ENCODE peak calls at places on chromosomes 1 and 21, in ten cellular contexts. E is adrenal gland; Q is mesendoderm; N is fibroblast of lung; G is left lung; U is BE2C; C is lower lobe of right lung; Z is naive thymus-derived CD4-positive, alpha-beta T cell; P is aorta; M is RWPE2. V is an unnamed sample. For H3K36me3, the result is how much of the 10 kb centered on the place peaks cover.

GRCh38 chr1:160101037-160101716 is 2.8 kb upstream of the IGSF8 start:
- DNase-seq in E (peak), Q (peak), N (peak), G (peak), U (peak), C (peak), Z (peak), P (peak), M (no peak), V (peak)

GRCh38 chr21:16308269-16308668 is 578.5 kb downstream of the USP25 start:
- DNase-seq in E (no peak), Q (no peak), N (peak), G (no peak), U (no peak), C (no peak), Z (no peak), P (no peak), M (no peak), V (no peak)

GRCh38 chr21:45366931-45367401 is 38.0 kb upstream of the COL18A1 start:
- DNase-seq in E (peak), Q (peak), N (peak), G (peak), U (peak), C (no peak), Z (no peak), P (peak), M (no peak), V (peak)

GRCh38 chr1:168719306-168720111 is 9.5 kb downstream of the DPT start:
- DNase-seq in E (no peak), Q (no peak), N (no peak), G (no peak), U (no peak), C (no peak), Z (no peak), P (no peak), M (peak), V (no peak)

GRCh38 chr1:40838980-40839942 is 22.9 kb downstream of the CITED4 start:
- DNase-seq in E (no peak), Q (no peak), N (no peak), G (peak), U (no peak), C (no peak), Z (no peak), P (no peak), M (no peak), V (no peak)

GRCh38 chr21:28111151-28111619 is 881.5 kb downstream of the LTN1 start:
- DNase-seq in E (peak), Q (no peak), N (peak), G (no peak), U (peak), C (no peak), Z (no peak), P (no peak), M (no peak), V (peak)

GRCh38 chr21:39527664-39528381 is 76.1 kb downstream of the SH3BGR start:
- DNase-seq in E (no peak), Q (no peak), N (no peak), G (no peak), U (no peak), C (no peak), Z (no peak), P (no peak), M (no peak), V (no peak)

GRCh38 chr1:113536182-113536780 is 146.0 kb downstream of the MAGI3 start:
- DNase-seq in E (no peak), Q (no peak), N (peak), G (no peak), U (no peak), C (no peak), Z (no peak), P (no peak), M (no peak), V (no peak)

GRCh38 chr1:7510389-7510931 is 260.6 kb upstream of the VAMP3 start:
- DNase-seq in E (no peak), Q (no peak), N (no peak), G (no peak), U (no peak), C (peak), Z (no peak), P (no peak), M (no peak), V (no peak)

GRCh38 chr1:40612345-40612831 is 53.1 kb downstream of the RIMS3 start:
- DNase-seq in E (peak), Q (peak), N (peak), G (no peak), U (peak), C (no peak), Z (peak), P (no peak), M (no peak), V (peak)

GRCh38 chr1:22665752-22666151 is 12.7 kb downstream of the C1QB start:
- DNase-seq in E (no peak), Q (peak), N (peak), G (no peak), U (peak), C (no peak), Z (no peak), P (no peak), M (no peak), V (peak)

GRCh38 chr1:29453502-29454240 is 217.3 kb downstream of the PTPRU start:
- DNase-seq in E (no peak), Q (peak), N (peak), G (no peak), U (peak), C (no peak), Z (no peak), P (peak), M (no peak), V (peak)

GRCh38 chr1:166785987-166786386 is 53.3 kb upstream of the POGK start:
- DNase-seq in E (no peak), Q (peak), N (no peak), G (no peak), U (no peak), C (no peak), Z (no peak), P (no peak), M (no peak), V (no peak)

GRCh38 chr1:79497193-79497773 is 490.8 kb upstream of the ADGRL4 start:
- DNase-seq in E (no peak), Q (peak), N (peak), G (no peak), U (no peak), C (no peak), Z (no peak), P (no peak), M (no peak), V (peak)

GRCh38 chr21:15015622-15016471 is 49.0 kb downstream of the NRIP1 start:
- DNase-seq in E (no peak), Q (no peak), N (peak), G (no peak), U (no peak), C (no peak), Z (no peak), P (no peak), M (no peak), V (peak)

GRCh38 chr1:32761253-32761877 is 55.8 kb downstream of the YARS1 start:
- DNase-seq in E (peak), Q (peak), N (peak), G (no peak), U (peak), C (peak), Z (no peak), P (no peak), M (peak), V (peak)

GRCh38 chr1:9877962-9878361 is 32.1 kb downstream of the CTNNBIP1 start:
- DNase-seq in E (no peak), Q (no peak), N (no peak), G (peak), U (no peak), C (no peak), Z (no peak), P (no peak), M (peak), V (no peak)

GRCh38 chr1:28955930-28956552 is 41.7 kb downstream of the EPB41 start:
- DNase-seq in E (no peak), Q (no peak), N (peak), G (no peak), U (no peak), C (no peak), Z (no peak), P (no peak), M (no peak), V (no peak)

GRCh38 chr1:43580039-43580438 is 49.4 kb downstream of the PTPRF start:
- DNase-seq in E (no peak), Q (no peak), N (no peak), G (no peak), U (no peak), C (no peak), Z (no peak), P (no peak), M (no peak), V (no peak)

GRCh38 chr1:245444181-245444580 is 289.4 kb downstream of the KIF26B start:
- DNase-seq in E (no peak), Q (peak), N (no peak), G (no peak), U (no peak), C (no peak), Z (no peak), P (no peak), M (no peak), V (no peak)

GRCh38 chr1:90835661-90836344 is 118.7 kb upstream of the BARHL2 start:
- DNase-seq in E (no peak), Q (peak), N (no peak), G (peak), U (no peak), C (no peak), Z (no peak), P (peak), M (no peak), V (no peak)

GRCh38 chr1:92705456-92705855 is 79.5 kb downstream of the EVI5 start:
- DNase-seq in E (no peak), Q (peak), N (peak), G (no peak), U (no peak), C (no peak), Z (no peak), P (no peak), M (no peak), V (no peak)

GRCh38 chr1:71737768-71738167 is 544.6 kb downstream of the NEGR1 start:
- DNase-seq in E (no peak), Q (no peak), N (no peak), G (no peak), U (no peak), C (no peak), Z (no peak), P (no peak), M (no peak), V (no peak)

GRCh38 chr1:196535727-196536126 is 72.5 kb downstream of the KCNT2 start:
- DNase-seq in E (no peak), Q (peak), N (peak), G (no peak), U (peak), C (no peak), Z (peak), P (no peak), M (no peak), V (peak)

GRCh38 chr1:76881726-76882125 is 14.4 kb downstream of the ST6GALNAC5 start:
- DNase-seq in E (peak), Q (no peak), N (no peak), G (no peak), U (no peak), C (no peak), Z (no peak), P (no peak), M (no peak), V (peak)

GRCh38 chr1:200867018-200867811 is 5.6 kb upstream of the GPR25 start:
- DNase-seq in E (no peak), Q (no peak), N (peak), G (no peak), U (no peak), C (no peak), Z (no peak), P (no peak), M (no peak), V (no peak)

GRCh38 chr1:10525208-10525607 is 50.5 kb downstream of the PEX14 start:
- DNase-seq in E (no peak), Q (no peak), N (no peak), G (no peak), U (no peak), C (no peak), Z (no peak), P (no peak), M (no peak), V (no peak)

GRCh38 chr21:45078877-45079281 is 4.5 kb downstream of the ADARB1 start:
- DNase-seq in E (no peak), Q (no peak), N (peak), G (no peak), U (no peak), C (no peak), Z (peak), P (peak), M (no peak), V (no peak)

GRCh38 chr1:203290261-203291089 is 14.8 kb upstream of the BTG2 start:
- DNase-seq in E (peak), Q (peak), N (peak), G (peak), U (peak), C (peak), Z (peak), P (peak), M (no peak), V (no peak)

GRCh38 chr1:111821121-111821745 is 65.5 kb downstream of the DDX20 start:
- DNase-seq in E (no peak), Q (peak), N (no peak), G (no peak), U (peak), C (no peak), Z (no peak), P (no peak), M (no peak), V (peak)

GRCh38 chr1:54391450-54392071 is 14.6 kb downstream of the SSBP3 start:
- DNase-seq in E (no peak), Q (no peak), N (no peak), G (no peak), U (no peak), C (no peak), Z (no peak), P (no peak), M (no peak), V (no peak)

GRCh38 chr1:26820784-26821269 is 5.7 kb upstream of the ZDHHC18 start:
- DNase-seq in E (no peak), Q (no peak), N (no peak), G (no peak), U (no peak), C (no peak), Z (peak), P (no peak), M (no peak), V (no peak)

GRCh38 chr1:209900734-209901133 is 37.3 kb upstream of the SYT14 start:
- DNase-seq in E (no peak), Q (no peak), N (peak), G (no peak), U (no peak), C (no peak), Z (no peak), P (no peak), M (no peak), V (peak)

GRCh38 chr1:230215049-230215448 is 148.0 kb downstream of the GALNT2 start:
- DNase-seq in E (peak), Q (peak), N (peak), G (peak), U (peak), C (no peak), Z (no peak), P (peak), M (no peak), V (no peak)

GRCh38 chr1:230210979-230211336 is 143.9 kb downstream of the GALNT2 start:
- DNase-seq in E (no peak), Q (no peak), N (no peak), G (peak), U (no peak), C (no peak), Z (no peak), P (no peak), M (no peak), V (no peak)

GRCh38 chr1:230211436-230212145 is 144.6 kb downstream of the GALNT2 start:
- DNase-seq in E (no peak), Q (no peak), N (no peak), G (no peak), U (no peak), C (no peak), Z (no peak), P (no peak), M (no peak), V (no peak)

GRCh38 chr1:230210326-230210978 is 143.4 kb downstream of the GALNT2 start:
- DNase-seq in E (no peak), Q (peak), N (no peak), G (no peak), U (no peak), C (no peak), Z (no peak), P (no peak), M (no peak), V (no peak)

DNA sequence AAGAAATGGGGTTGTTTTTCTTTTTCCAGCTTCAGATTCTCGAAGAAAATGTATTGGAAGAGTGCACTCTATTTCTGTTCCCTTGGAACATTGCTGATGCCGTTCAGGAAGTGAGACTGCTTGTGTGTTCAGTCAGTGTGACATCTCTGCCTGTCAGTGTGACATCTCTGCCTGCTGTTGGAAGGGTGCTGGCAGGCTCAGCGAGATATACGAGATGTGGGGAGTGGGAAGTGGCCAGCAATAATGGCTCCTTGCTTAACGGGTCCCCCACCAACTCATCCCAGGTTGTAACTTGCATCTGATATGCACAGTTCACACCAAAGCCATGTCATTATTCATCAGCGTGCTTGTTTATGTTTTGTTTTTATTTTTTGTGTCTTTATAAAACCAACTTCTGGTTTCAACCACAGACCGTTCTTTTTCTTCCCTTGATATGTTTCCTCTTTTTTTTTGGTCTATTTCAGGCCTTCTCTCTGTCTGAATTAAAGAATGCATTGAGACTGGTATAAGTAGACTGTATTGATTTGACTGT is 145.4 kb downstream of the GALNT2 start:
- DNase-seq in E (no peak), Q (no peak), N (no peak), G (no peak), U (no peak), C (no peak), Z (no peak), P (no peak), M (no peak), V (no peak)
- H3K4me3 ChIP-seq in E (no peak), Q (no peak), N (no peak), G (no peak), U (no peak), C (no peak), Z (no peak), P (no peak), M (no peak), V (no peak)

DNA sequence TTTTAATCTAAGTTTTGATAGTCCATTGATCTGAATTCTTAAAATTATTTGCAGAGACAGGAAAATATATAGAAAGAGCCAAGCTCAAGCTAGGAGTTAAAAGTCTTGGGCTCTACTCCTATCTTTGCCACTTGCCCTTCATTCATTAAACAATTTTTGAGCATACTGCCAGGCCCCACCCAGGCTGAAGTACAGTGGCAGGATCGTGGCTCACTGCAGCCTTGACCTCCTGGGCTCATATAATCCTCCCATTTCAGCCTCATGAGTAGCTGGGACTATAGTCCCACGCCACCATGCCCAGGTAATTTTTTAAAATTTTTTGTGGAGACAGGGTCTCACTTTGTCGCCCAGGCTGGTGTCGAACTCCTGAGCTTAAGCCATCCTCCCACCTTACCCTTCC is 8.2 kb downstream of the TRMT13 start:
- DNase-seq in E (no peak), Q (no peak), N (no peak), G (no peak), U (no peak), C (no peak), Z (no peak), P (no peak), M (no peak), V (no peak)
- H3K36me3 ChIP-seq in E (half or more), Q (under half), N (under half), G (half or more), U (half or more), C (half or more), Z (half or more), P (under half), M (half or more), V (half or more)

DNA sequence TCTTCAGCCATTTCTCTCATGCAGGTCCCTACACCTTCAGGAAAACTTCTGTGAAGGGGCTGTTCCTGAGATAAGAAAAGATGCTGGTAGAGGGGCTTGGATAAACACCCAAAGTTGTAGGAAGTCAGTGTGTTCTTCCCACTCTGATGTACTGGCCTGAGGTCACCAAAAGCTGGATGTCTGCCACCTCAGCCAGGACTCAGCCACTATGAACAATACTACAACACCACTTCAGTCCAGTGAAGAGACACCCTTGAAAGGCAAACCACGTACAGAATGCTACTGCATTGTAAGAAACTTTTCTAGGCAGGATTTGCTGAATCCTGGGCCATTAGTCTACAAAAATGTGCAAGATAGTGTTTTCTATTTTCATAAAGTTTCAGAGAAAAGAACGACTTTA is 2.4 kb downstream of the PTPN14 start:
- DNase-seq in E (peak), Q (no peak), N (peak), G (no peak), U (no peak), C (peak), Z (no peak), P (no peak), M (no peak), V (peak)
- H3K4me3 ChIP-seq in E (no peak), Q (no peak), N (peak), G (peak), U (no peak), C (peak), Z (no peak), P (no peak), M (peak), V (peak)

GRCh38 chr1:109929170-109929569 is 18.5 kb downstream of the CSF1 start:
- DNase-seq in E (peak), Q (no peak), N (no peak), G (no peak), U (no peak), C (no peak), Z (no peak), P (no peak), M (no peak), V (no peak)
- H3K36me3 ChIP-seq in E (half or more), Q (under half), N (under half), G (half or more), U (under half), C (half or more), Z (under half), P (under half), M (under half), V (half or more)

DNA sequence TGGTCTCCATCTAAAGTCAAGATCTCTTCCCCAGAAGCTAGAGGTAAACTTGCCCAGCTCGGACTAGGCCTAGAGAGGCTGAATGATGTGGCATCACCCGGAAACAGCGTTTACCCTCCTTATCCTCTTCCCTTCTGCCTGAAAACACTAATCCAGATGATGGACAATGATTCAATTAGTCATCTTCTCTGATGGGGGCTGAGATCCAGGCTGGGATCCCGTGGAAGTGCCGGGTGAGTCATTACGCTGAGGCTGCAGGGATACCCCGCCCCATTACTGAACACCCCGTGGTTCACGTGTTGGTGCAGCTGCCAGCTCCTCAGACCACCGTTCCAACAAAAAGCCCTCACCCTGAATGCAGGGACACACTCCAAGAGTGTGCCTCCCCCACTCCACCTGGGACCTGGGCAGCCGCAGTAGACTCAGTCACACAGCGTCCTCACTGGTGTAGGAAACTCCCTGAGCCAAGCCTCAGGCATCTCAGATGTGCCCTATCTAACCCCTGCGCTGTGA is 2.0 kb downstream of the S100A6 start:
- DNase-seq in E (peak), Q (no peak), N (peak), G (peak), U (peak), C (no peak), Z (no peak), P (peak), M (peak), V (peak)
- H3K4me3 ChIP-seq in E (no peak), Q (no peak), N (peak), G (peak), U (peak), C (peak), Z (peak), P (peak), M (peak), V (peak)

V was measured in MG63.